ENCODE peak calls at places on chromosomes 13 and 19, in ten cellular contexts. W is heart left ventricle; A is ovary; Y is RWPE2; S is esophagus muscularis mucosa; X is effector memory CD4-positive, alpha-beta T cell; E is GM23248; I is tibial artery; N is uterus; V is AG04450. H is an unnamed sample.

GRCh38 chr13:111359930-111360329 is 39.5 kb downstream of the TEX29 start:
- DNase-seq in X (no peak), A (no peak), E (no peak), V (no peak), Y (no peak), I (no peak), W (no peak), N (no peak), S (peak; percentile 75), H (no peak)

GRCh38 chr13:22114630-22115311 is 443.9 kb downstream of the FGF9 start:
- DNase-seq in Y (no peak), W (no peak), N (no peak), V (no peak), E (peak; percentile 35), I (no peak), A (no peak), S (no peak), X (no peak), H (peak; percentile 86)

GRCh38 chr19:4199699-4200293 is 17.3 kb downstream of the ANKRD24 start:
- DNase-seq in I (no peak), N (no peak), S (no peak), E (no peak), A (no peak), X (no peak), Y (no peak), V (no peak), W (no peak), H (no peak)

GRCh38 chr13:20788312-20788711 is 14.6 kb upstream of the EEF1AKMT1 start:
- DNase-seq in W (no peak), A (no peak), E (no peak), S (no peak), I (no peak), Y (no peak), N (no peak), V (no peak), X (no peak), H (no peak)

GRCh38 chr19:35787227-35787799 is 11.9 kb downstream of the ARHGAP33 start:
- DNase-seq in E (no peak), S (no peak), Y (no peak), W (no peak), N (no peak), A (no peak), X (no peak), V (no peak), I (no peak), H (no peak)

GRCh38 chr13:108915095-108915633 is 285.8 kb downstream of the MYO16 start:
- DNase-seq in S (no peak), I (no peak), N (no peak), X (no peak), W (no peak), Y (no peak), A (no peak), V (peak; percentile 27), E (peak; percentile 68), H (no peak)

GRCh38 chr19:46206176-46206575 is 23.4 kb upstream of the IGFL1 start:
- DNase-seq in E (no peak), W (no peak), N (no peak), Y (peak; percentile 93), A (no peak), V (no peak), X (no peak), S (no peak), I (no peak), H (no peak)

GRCh38 chr13:52832268-52832667 is 16.2 kb downstream of the PCDH8 start:
- DNase-seq in I (no peak), V (no peak), W (no peak), A (no peak), Y (no peak), S (no peak), E (no peak), X (no peak), N (no peak), H (no peak)

GRCh38 chr13:26837997-26838396 is 77.4 kb upstream of the GPR12 start:
- DNase-seq in V (no peak), E (no peak), N (no peak), W (no peak), A (no peak), S (no peak), Y (no peak), X (no peak), I (no peak), H (no peak)

GRCh38 chr13:38421590-38422560 is 72.2 kb downstream of the UFM1 start:
- DNase-seq in I (no peak), A (no peak), X (no peak), S (no peak), E (peak; percentile 58), Y (no peak), N (no peak), V (no peak), W (no peak), H (no peak)

GRCh38 chr19:40502081-40502480 is 35.3 kb downstream of the SPTBN4 start:
- DNase-seq in W (no peak), N (no peak), X (no peak), E (no peak), I (no peak), A (no peak), Y (no peak), S (no peak), V (no peak), H (no peak)

GRCh38 chr13:55214851-55215345 is 1925.8 kb upstream of the PRR20A start:
- DNase-seq in N (no peak), I (no peak), S (no peak), A (no peak), V (no peak), X (no peak), W (no peak), Y (no peak), E (no peak), H (no peak)

GRCh38 chr19:36972594-36972993 is 56.5 kb downstream of the ZNF568 start:
- DNase-seq in Y (no peak), W (no peak), S (no peak), N (no peak), X (no peak), E (peak; percentile 15), V (no peak), I (peak; percentile 65), A (no peak), H (peak; percentile 2)
- H3K4me3 ChIP-seq in Y (peak overlapping the region; percentile 53), W (peak overlapping the region; percentile 91), S (peak overlapping the region; percentile 72), N (peak overlapping the region; percentile 71), X (peak overlapping the region; percentile 72), E (peak overlapping the region; percentile 93), V (peak overlapping the region; percentile 79), I (peak overlapping the region; percentile 64), A (peak overlapping the region; percentile 56), H (peak overlapping the region; percentile 86)

DNA sequence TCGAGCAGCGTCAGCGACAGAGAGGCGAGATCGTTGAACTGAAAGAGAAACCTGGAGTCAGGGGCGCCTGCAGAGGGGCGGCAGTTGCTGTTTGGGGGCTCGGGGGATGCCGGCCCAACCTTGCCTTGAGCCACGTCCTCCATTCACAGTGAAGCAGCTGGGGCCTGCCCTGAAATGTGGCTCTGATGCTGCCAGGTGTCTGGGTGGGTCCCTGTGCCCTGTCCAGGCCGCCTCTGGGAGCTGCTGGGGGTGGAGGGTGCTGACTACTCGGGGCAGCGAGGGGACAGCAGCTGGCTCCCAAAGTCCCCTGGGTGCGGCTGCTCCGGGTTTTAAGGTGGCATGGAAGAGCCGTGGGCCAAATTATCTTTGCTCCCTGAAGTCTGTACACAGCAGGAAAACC is 17.7 kb upstream of the RANBP3 start:
- DNase-seq in E (no peak), V (no peak), N (no peak), I (no peak), X (no peak), A (no peak), S (no peak), Y (no peak), W (no peak), H (no peak)
- H3K27ac ChIP-seq in E (no peak overlapping the region), V (no peak overlapping the region), N (no peak overlapping the region), I (no peak overlapping the region), X (no peak overlapping the region), A (no peak overlapping the region), S (no peak overlapping the region), Y (no peak overlapping the region), W (no peak overlapping the region), H (no peak overlapping the region)

GRCh38 chr19:10707440-10707839 is 6.2 kb downstream of the QTRT1 start:
- DNase-seq in E (no peak), N (no peak), X (no peak), I (no peak), V (no peak), A (no peak), S (no peak), W (no peak), Y (no peak), H (no peak)

GRCh38 chr19:10706990-10707389 is 5.8 kb downstream of the QTRT1 start:
- DNase-seq in V (peak; percentile 18), S (no peak), E (no peak), W (no peak), A (no peak), X (no peak), N (no peak), Y (no peak), I (no peak), H (no peak)

GRCh38 chr19:10699650-10700335 is 1.4 kb upstream of the QTRT1 start:
- DNase-seq in E (peak; percentile 65), S (no peak), I (no peak), A (no peak), V (peak; percentile 23), W (no peak), N (no peak), X (peak; percentile 36), Y (no peak), H (peak; percentile 66)

DNA sequence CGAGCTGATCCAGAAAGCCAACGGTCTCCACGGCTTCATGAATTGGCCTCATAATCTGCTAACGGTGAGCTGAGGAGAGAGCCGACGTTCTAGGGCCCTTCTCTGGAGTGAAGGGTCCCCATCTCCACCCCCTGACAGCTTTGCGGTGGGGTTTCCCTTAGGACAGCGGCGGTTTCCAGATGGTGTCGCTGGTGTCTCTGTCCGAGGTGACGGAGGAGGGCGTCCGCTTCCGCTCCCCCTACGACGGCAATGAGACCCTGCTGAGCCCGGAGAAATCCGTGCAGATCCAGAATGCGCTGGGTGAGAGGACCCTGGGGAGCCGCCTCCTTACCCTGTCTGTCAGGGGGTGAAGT is 692 bp downstream of the QTRT1 start:
- DNase-seq in A (no peak), V (no peak), X (no peak), E (peak; percentile 40), W (no peak), N (no peak), Y (no peak), I (no peak), S (no peak), H (no peak)
- H3K4me3 ChIP-seq in A (peak overlapping the region; percentile 55), V (peak overlapping the region; percentile 99), X (peak overlapping the region; percentile 80), E (peak overlapping the region; percentile 94), W (peak overlapping the region; percentile 97), N (peak overlapping the region; percentile 69), Y (peak overlapping the region; percentile 61), I (peak overlapping the region; percentile 66), S (peak overlapping the region; percentile 71), H (peak overlapping the region; percentile 93)

DNA sequence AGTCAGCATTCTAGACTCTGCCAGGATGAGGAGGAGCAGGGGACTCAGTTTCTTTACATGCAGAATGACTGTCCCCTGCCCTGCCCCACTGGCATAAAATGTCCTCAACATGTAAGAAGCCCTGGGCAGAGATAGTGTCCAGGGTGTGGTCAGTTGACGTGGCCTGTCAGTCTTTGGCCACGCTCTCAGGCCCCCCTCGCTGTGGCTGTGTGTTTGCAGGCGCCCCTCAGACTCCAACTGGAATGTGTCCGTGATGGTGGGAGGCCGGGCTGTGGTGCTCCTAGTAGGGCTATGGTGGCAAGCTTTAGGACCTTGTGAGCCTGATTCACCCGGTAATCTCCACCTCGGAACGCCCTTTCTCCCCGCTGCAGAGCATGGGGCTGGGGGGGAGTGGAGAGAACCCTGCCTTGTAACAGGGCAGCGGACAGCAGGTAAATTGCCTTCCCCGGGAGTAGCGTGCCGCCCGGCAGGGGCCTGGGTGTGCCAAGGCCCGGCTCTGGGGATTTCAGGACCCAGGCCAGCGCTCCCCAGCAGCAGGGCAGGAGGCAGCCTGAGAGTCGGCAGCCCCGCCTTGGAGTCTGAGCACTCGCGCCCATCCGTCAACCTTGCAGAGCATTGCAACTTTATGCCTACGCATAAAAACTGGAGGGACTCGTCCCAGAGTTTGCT is 62.3 kb downstream of the CHST8 start:
- DNase-seq in E (peak; percentile 74), I (no peak), S (no peak), A (peak; percentile 58), W (peak; percentile 65), X (no peak), V (peak; percentile 6), N (no peak), Y (peak; percentile 62), H (no peak)
- H3K27ac ChIP-seq in E (no peak overlapping the region), I (no peak overlapping the region), S (no peak overlapping the region), A (no peak overlapping the region), W (no peak overlapping the region), X (no peak overlapping the region), V (no peak overlapping the region), N (no peak overlapping the region), Y (no peak overlapping the region), H (no peak overlapping the region)